ENCODE peak calls at places on chromosomes 12 and 14, in eight cellular contexts. U is heart left ventricle; O is naive thymus-derived CD4-positive, alpha-beta T cell; I is CD8-positive, alpha-beta T cell; Q is SJSA1; F is kidney; S is GM23338; H is PC-9. Z is an unnamed sample. For H3K4me1, the result is how much of the 10 kb centered on the place peaks cover.

GRCh38 chr14:51592836-51593235 is 58.9 kb upstream of the FRMD6 start:
- DNase-seq in U (no peak), O (no peak), I (no peak), Q (no peak), F (no peak), S (no peak), H (no peak), Z (peak)

GRCh38 chr12:59780605-59781135 is 184.8 kb downstream of the SLC16A7 start:
- DNase-seq in U (no peak), O (no peak), I (no peak), Q (no peak), F (no peak), S (peak), H (no peak), Z (no peak)

GRCh38 chr14:65170768-65171251 is 68.5 kb upstream of the MAX start:
- DNase-seq in U (no peak), O (peak), I (peak), Q (no peak), F (no peak), S (peak), H (no peak), Z (peak)

GRCh38 chr14:81625343-81625742 is 91.7 kb upstream of the SEL1L start:
- DNase-seq in U (no peak), O (no peak), I (no peak), Q (no peak), F (no peak), S (peak), H (no peak), Z (no peak)

GRCh38 chr14:67442139-67442906 is 30.4 kb upstream of the PLEK2 start:
- DNase-seq in U (no peak), O (no peak), I (no peak), Q (no peak), F (no peak), S (no peak), H (no peak), Z (no peak)

GRCh38 chr14:51302319-51303030 is 62.4 kb downstream of the TMX1 start:
- DNase-seq in U (no peak), O (no peak), I (no peak), Q (no peak), F (no peak), S (no peak), H (peak), Z (no peak)

GRCh38 chr14:34098045-34098984 is 147.4 kb upstream of the EGLN3 start:
- DNase-seq in U (peak), O (no peak), I (no peak), Q (no peak), F (no peak), S (peak), H (peak), Z (no peak)

GRCh38 chr12:76874027-76874426 is 4.8 kb downstream of the CSRP2 start:
- DNase-seq in U (no peak), O (no peak), I (no peak), Q (no peak), F (no peak), S (no peak), H (no peak), Z (no peak)

GRCh38 chr12:72313757-72314270 is 41.6 kb downstream of the TRHDE start:
- DNase-seq in U (no peak), O (no peak), I (no peak), Q (no peak), F (no peak), S (peak), H (no peak), Z (no peak)

GRCh38 chr12:120121766-120122293 is 5.3 kb upstream of the RAB35 start:
- DNase-seq in U (no peak), O (no peak), I (no peak), Q (no peak), F (no peak), S (no peak), H (no peak), Z (no peak)

GRCh38 chr12:450438-450837 is 9.3 kb upstream of the B4GALNT3 start:
- DNase-seq in U (no peak), O (no peak), I (no peak), Q (no peak), F (no peak), S (no peak), H (no peak), Z (no peak)

GRCh38 chr14:85595981-85596380 is 66.0 kb downstream of the FLRT2 start:
- DNase-seq in U (no peak), O (no peak), I (no peak), Q (no peak), F (no peak), S (no peak), H (no peak), Z (no peak)

GRCh38 chr14:77406718-77407117 is 16.6 kb downstream of the NOXRED1 start:
- DNase-seq in U (no peak), O (no peak), I (no peak), Q (no peak), F (no peak), S (no peak), H (no peak), Z (no peak)

GRCh38 chr12:48814313-48815280 is 3.7 kb upstream of the CACNB3 start:
- DNase-seq in U (peak), O (peak), I (peak), Q (peak), F (peak), S (peak), H (peak), Z (peak)

GRCh38 chr12:46342562-46343033 is 30.0 kb downstream of the SLC38A2 start:
- DNase-seq in U (peak), O (peak), I (peak), Q (no peak), F (no peak), S (peak), H (peak), Z (peak)

GRCh38 chr12:94571556-94571955 is 78.8 kb downstream of the TMCC3 start:
- DNase-seq in U (peak), O (no peak), I (no peak), Q (peak), F (peak), S (no peak), H (peak), Z (no peak)

GRCh38 chr12:108768591-108769500 is 37.5 kb upstream of the CORO1C start:
- DNase-seq in U (no peak), O (no peak), I (no peak), Q (no peak), F (peak), S (peak), H (no peak), Z (no peak)

GRCh38 chr14:68932219-68932618 is 46.9 kb downstream of the ACTN1 start:
- DNase-seq in U (no peak), O (no peak), I (no peak), Q (no peak), F (peak), S (no peak), H (no peak), Z (no peak)

GRCh38 chr14:71117839-71118743 is 210.8 kb downstream of the PCNX1 start:
- DNase-seq in U (no peak), O (no peak), I (no peak), Q (no peak), F (no peak), S (peak), H (peak), Z (no peak)

GRCh38 chr14:56886471-56887062 is 76.3 kb upstream of the OTX2 start:
- DNase-seq in U (no peak), O (no peak), I (no peak), Q (no peak), F (no peak), S (no peak), H (peak), Z (no peak)

GRCh38 chr12:28388879-28389278 is 198.6 kb downstream of the CCDC91 start:
- DNase-seq in U (no peak), O (no peak), I (no peak), Q (no peak), F (no peak), S (no peak), H (no peak), Z (no peak)

GRCh38 chr14:87960013-87960787 is 32.8 kb downstream of the GALC start:
- DNase-seq in U (no peak), O (no peak), I (no peak), Q (no peak), F (no peak), S (no peak), H (no peak), Z (no peak)

GRCh38 chr12:75578546-75578945 is 67.1 kb upstream of the KRR1 start:
- DNase-seq in U (no peak), O (no peak), I (no peak), Q (no peak), F (no peak), S (no peak), H (no peak), Z (no peak)

GRCh38 chr12:59444932-59445331 is 150.9 kb upstream of the SLC16A7 start:
- DNase-seq in U (no peak), O (no peak), I (no peak), Q (no peak), F (no peak), S (no peak), H (no peak), Z (no peak)

GRCh38 chr12:53844989-53845836 is 93.4 kb upstream of the HOXC13 start:
- DNase-seq in U (no peak), O (no peak), I (no peak), Q (peak), F (no peak), S (peak), H (peak), Z (no peak)

GRCh38 chr12:124745891-124746570 is 117.6 kb downstream of the SCARB1 start:
- DNase-seq in U (peak), O (peak), I (no peak), Q (peak), F (peak), S (peak), H (peak), Z (no peak)

GRCh38 chr14:103198429-103199140 is 75.3 kb downstream of the TNFAIP2 start:
- DNase-seq in U (no peak), O (no peak), I (no peak), Q (no peak), F (no peak), S (no peak), H (peak), Z (no peak)

GRCh38 chr12:46725332-46725731 is 100.5 kb downstream of the SLC38A4 start:
- DNase-seq in U (no peak), O (no peak), I (no peak), Q (no peak), F (no peak), S (no peak), H (no peak), Z (no peak)

GRCh38 chr12:114913871-114914801 is 230.2 kb upstream of the TBX3 start:
- DNase-seq in U (no peak), O (no peak), I (no peak), Q (no peak), F (no peak), S (no peak), H (peak), Z (no peak)

GRCh38 chr14:101600336-101600890 is 39.1 kb downstream of the DIO3 start:
- DNase-seq in U (no peak), O (no peak), I (no peak), Q (peak), F (no peak), S (no peak), H (no peak), Z (no peak)

GRCh38 chr14:54675236-54676125 is 108.6 kb downstream of the SAMD4A start:
- DNase-seq in U (no peak), O (no peak), I (no peak), Q (no peak), F (no peak), S (no peak), H (no peak), Z (no peak)

GRCh38 chr14:54672688-54673087 is 105.8 kb downstream of the SAMD4A start:
- DNase-seq in U (no peak), O (no peak), I (no peak), Q (no peak), F (no peak), S (no peak), H (no peak), Z (no peak)

GRCh38 chr14:54673193-54674121 is 106.5 kb downstream of the SAMD4A start:
- DNase-seq in U (no peak), O (no peak), I (no peak), Q (no peak), F (no peak), S (peak), H (no peak), Z (no peak)

GRCh38 chr14:54672181-54672580 is 105.3 kb downstream of the SAMD4A start:
- DNase-seq in U (no peak), O (no peak), I (no peak), Q (no peak), F (no peak), S (no peak), H (no peak), Z (no peak)

DNA sequence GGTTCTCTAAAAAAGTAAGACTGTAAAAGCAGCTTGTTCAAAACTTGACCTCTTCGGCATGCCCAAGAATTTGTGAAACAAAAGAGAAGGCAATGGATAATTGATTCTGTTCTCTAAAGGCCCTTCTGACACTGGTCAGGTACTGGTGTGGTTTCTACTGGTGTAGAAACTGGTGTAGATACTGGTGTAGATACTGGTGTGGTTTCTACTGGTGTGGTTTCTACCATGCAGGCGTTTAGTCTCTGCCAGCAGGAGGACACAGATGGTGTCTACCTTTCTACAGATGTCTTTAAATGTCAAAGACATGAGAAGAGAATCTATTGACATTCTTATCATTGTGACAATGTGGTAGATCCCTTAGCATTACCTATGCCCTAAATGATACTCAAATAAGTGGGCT is 107.4 kb downstream of the SAMD4A start:
- DNase-seq in U (no peak), O (no peak), I (no peak), Q (no peak), F (no peak), S (no peak), H (no peak), Z (no peak)
- H3K4me1 ChIP-seq in U (half or more), O (under half), I (under half), Q (half or more), F (under half), S (half or more), H (under half), Z (under half)

GRCh38 chr12:132471858-132472255 is 18.1 kb upstream of the FBRSL1 start:
- DNase-seq in U (no peak), O (no peak), I (no peak), Q (no peak), F (peak), S (no peak), H (no peak), Z (no peak)
- H3K4me3 ChIP-seq in U (no peak), O (no peak), I (no peak), Q (no peak), F (no peak), S (no peak), H (no peak), Z (no peak)

GRCh38 chr14:52937306-52937705 is 13.5 kb downstream of the FERMT2 start:
- DNase-seq in U (no peak), O (no peak), I (no peak), Q (no peak), F (no peak), S (no peak), H (no peak), Z (no peak)

GRCh38 chr14:52934762-52935161 is 16.1 kb downstream of the FERMT2 start:
- DNase-seq in U (no peak), O (no peak), I (no peak), Q (no peak), F (no peak), S (no peak), H (no peak), Z (no peak)

GRCh38 chr14:52937869-52938268 is 13.0 kb downstream of the FERMT2 start:
- DNase-seq in U (no peak), O (no peak), I (no peak), Q (no peak), F (no peak), S (no peak), H (no peak), Z (no peak)

GRCh38 chr14:52936437-52936836 is 14.4 kb downstream of the FERMT2 start:
- DNase-seq in U (no peak), O (no peak), I (no peak), Q (no peak), F (no peak), S (no peak), H (no peak), Z (no peak)

GRCh38 chr14:52935847-52936246 is 15.0 kb downstream of the FERMT2 start:
- DNase-seq in U (no peak), O (no peak), I (no peak), Q (no peak), F (no peak), S (no peak), H (no peak), Z (no peak)
- H3K4me1 ChIP-seq in U (half or more), O (under half), I (under half), Q (under half), F (under half), S (under half), H (under half), Z (under half)

GRCh38 chr14:90556050-90556477 is 159.2 kb downstream of the CALM1 start:
- DNase-seq in U (no peak), O (no peak), I (no peak), Q (no peak), F (peak), S (peak), H (no peak), Z (no peak)
- H3K4me3 ChIP-seq in U (peak), O (no peak), I (no peak), Q (no peak), F (peak), S (no peak), H (no peak), Z (no peak)

GRCh38 chr12:96047151-96047620 is 11.8 kb upstream of the LTA4H start:
- DNase-seq in U (no peak), O (no peak), I (no peak), Q (peak), F (no peak), S (no peak), H (no peak), Z (no peak)

GRCh38 chr12:96047621-96048211 is 12.3 kb upstream of the LTA4H start:
- DNase-seq in U (no peak), O (peak), I (no peak), Q (peak), F (no peak), S (no peak), H (peak), Z (no peak)

GRCh38 chr12:96048392-96048969 is 13.1 kb upstream of the LTA4H start:
- DNase-seq in U (no peak), O (no peak), I (no peak), Q (peak), F (no peak), S (no peak), H (peak), Z (no peak)

GRCh38 chr12:96045566-96045965 is 10.2 kb upstream of the LTA4H start:
- DNase-seq in U (no peak), O (no peak), I (no peak), Q (peak), F (no peak), S (no peak), H (no peak), Z (peak)

DNA sequence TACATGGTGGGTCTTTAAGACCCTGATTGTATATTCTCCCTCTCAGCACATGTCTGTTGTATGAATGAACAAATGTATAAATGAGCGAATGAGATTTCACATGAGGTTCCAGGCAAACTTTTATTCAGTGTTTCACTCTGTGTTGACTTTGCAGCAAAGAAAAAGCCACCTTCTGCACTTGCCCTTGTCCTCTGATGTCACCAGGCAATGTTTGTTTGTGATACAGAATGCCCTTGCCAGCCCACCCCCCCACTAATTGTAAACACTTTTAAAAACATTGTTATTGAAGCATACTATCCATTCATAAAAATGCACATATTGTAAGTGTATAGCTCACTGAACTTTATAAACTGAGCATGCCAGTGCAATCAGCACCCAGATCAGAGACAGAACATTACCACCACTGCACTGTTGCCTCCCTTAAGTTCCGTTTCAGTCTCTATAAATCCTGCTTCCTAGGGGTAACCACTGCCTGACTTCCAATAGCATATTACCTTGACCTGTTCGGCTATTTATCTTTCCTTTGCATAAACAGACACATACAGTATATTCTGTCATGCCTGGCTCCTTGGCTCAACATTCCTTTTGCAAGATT is 11.3 kb upstream of the LTA4H start:
- DNase-seq in U (no peak), O (no peak), I (no peak), Q (peak), F (no peak), S (no peak), H (no peak), Z (no peak)
- H3K4me1 ChIP-seq in U (under half), O (under half), I (under half), Q (under half), F (under half), S (under half), H (half or more), Z (under half)

GRCh38 chr14:89409961-89410360 is 7.1 kb downstream of the FOXN3 start:
- DNase-seq in U (no peak), O (no peak), I (no peak), Q (no peak), F (no peak), S (no peak), H (no peak), Z (no peak)
- H3K4me3 ChIP-seq in U (no peak), O (no peak), I (no peak), Q (no peak), F (no peak), S (peak), H (no peak), Z (no peak)

DNA sequence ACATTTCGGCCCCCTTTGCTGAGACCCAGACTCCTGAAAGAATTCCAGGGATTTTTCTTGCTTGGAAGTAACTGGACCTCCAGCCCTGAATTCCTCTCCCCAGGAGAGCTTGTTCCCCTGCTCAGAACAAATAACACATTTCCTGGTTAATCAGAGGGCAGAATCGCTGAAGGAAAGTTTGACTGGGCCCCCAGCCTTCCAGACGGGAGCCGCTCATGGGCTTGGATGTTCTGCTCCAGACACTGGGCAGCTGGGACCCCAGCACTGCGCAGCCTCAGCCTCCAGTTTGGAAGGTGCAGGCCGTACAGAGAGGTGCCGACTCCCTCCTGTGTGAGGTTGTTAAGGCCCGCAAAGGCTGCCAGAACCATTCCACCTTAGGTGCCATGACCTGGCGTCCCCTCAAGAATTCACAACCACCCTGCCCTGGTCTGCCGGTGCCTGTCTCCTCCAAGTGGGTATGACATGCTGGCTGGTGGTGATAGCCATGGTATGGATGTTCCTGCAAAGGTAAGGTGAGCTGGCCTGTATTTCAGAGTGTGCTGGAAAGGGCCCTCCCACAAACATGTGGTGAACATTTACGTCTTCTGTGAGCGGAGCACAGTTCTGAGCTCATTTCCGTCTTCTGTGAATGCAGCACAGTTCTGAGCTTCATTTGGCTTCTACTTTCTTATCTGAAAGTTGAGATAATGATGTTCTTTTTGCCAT is 5.1 kb upstream of the LTBP2 start:
- DNase-seq in U (no peak), O (no peak), I (no peak), Q (no peak), F (no peak), S (peak), H (no peak), Z (peak)
- H3K4me1 ChIP-seq in U (half or more), O (under half), I (under half), Q (half or more), F (under half), S (under half), H (half or more), Z (under half)

Z was measured in CD8-positive, alpha-beta memory T cell.